ENCODE peak calls at places on chromosomes 3 and 15, in nine cellular contexts. One of them, this sample, is unnamed.
A peak's percentile ranks its signal among the peaks of the same experiment; 100 is the strongest.

GRCh38 chr3:134428396-134428795 is 54.1 kb upstream of the AMOTL2 start:
- DNase-seq in kidney: no peak
- DNase-seq in Calu3: no peak
- DNase-seq in esophagus muscularis mucosa: no peak
- DNase-seq in GM13977: no peak
- DNase-seq in AG09319: no peak
- DNase-seq in cardiac fibroblast: no peak
- DNase-seq in endothelial cell: no peak
- DNase-seq in bronchial epithelial cell: no peak
- DNase-seq in this sample: no peak

GRCh38 chr3:172260381-172260780 is 187.9 kb downstream of the GHSR start:
- DNase-seq in kidney: no peak
- DNase-seq in Calu3: peak; percentile 82
- DNase-seq in esophagus muscularis mucosa: no peak
- DNase-seq in GM13977: no peak
- DNase-seq in AG09319: no peak
- DNase-seq in cardiac fibroblast: peak; percentile 47
- DNase-seq in endothelial cell: no peak
- DNase-seq in bronchial epithelial cell: peak; percentile 50
- DNase-seq in this sample: no peak

GRCh38 chr3:57512174-57512573 is 32.0 kb downstream of the DNAH12 start:
- DNase-seq in kidney: no peak
- DNase-seq in Calu3: no peak
- DNase-seq in esophagus muscularis mucosa: no peak
- DNase-seq in GM13977: no peak
- DNase-seq in AG09319: no peak
- DNase-seq in cardiac fibroblast: peak; percentile 21
- DNase-seq in endothelial cell: no peak
- DNase-seq in bronchial epithelial cell: no peak
- DNase-seq in this sample: no peak

GRCh38 chr3:64078966-64079365 is 55.7 kb upstream of the PSMD6 start:
- DNase-seq in kidney: no peak
- DNase-seq in Calu3: no peak
- DNase-seq in esophagus muscularis mucosa: no peak
- DNase-seq in GM13977: no peak
- DNase-seq in AG09319: no peak
- DNase-seq in cardiac fibroblast: no peak
- DNase-seq in endothelial cell: no peak
- DNase-seq in bronchial epithelial cell: no peak
- DNase-seq in this sample: no peak

GRCh38 chr15:63246691-63247464 is 30.5 kb upstream of the APH1B start:
- DNase-seq in kidney: no peak
- DNase-seq in Calu3: no peak
- DNase-seq in esophagus muscularis mucosa: no peak
- DNase-seq in GM13977: no peak
- DNase-seq in AG09319: peak; percentile 73
- DNase-seq in cardiac fibroblast: peak; percentile 85
- DNase-seq in endothelial cell: no peak
- DNase-seq in bronchial epithelial cell: peak; percentile 93
- DNase-seq in this sample: no peak

GRCh38 chr3:194224536-194224935 is 88.6 kb downstream of the HES1 start:
- DNase-seq in kidney: no peak
- DNase-seq in Calu3: no peak
- DNase-seq in esophagus muscularis mucosa: no peak
- DNase-seq in GM13977: no peak
- DNase-seq in AG09319: no peak
- DNase-seq in cardiac fibroblast: peak; percentile 18
- DNase-seq in endothelial cell: no peak
- DNase-seq in bronchial epithelial cell: no peak
- DNase-seq in this sample: no peak

GRCh38 chr3:112582242-112582874 is 20.5 kb downstream of the SLC35A5 start:
- DNase-seq in kidney: no peak
- DNase-seq in Calu3: peak; percentile 40
- DNase-seq in esophagus muscularis mucosa: no peak
- DNase-seq in GM13977: no peak
- DNase-seq in AG09319: no peak
- DNase-seq in cardiac fibroblast: peak; percentile 87
- DNase-seq in endothelial cell: peak; percentile 44
- DNase-seq in bronchial epithelial cell: peak; percentile 58
- DNase-seq in this sample: no peak

GRCh38 chr3:169148448-169149348 is 514.8 kb downstream of the MECOM start:
- DNase-seq in kidney: no peak
- DNase-seq in Calu3: peak; percentile 41
- DNase-seq in esophagus muscularis mucosa: no peak
- DNase-seq in GM13977: no peak
- DNase-seq in AG09319: no peak
- DNase-seq in cardiac fibroblast: peak; percentile 52
- DNase-seq in endothelial cell: no peak
- DNase-seq in bronchial epithelial cell: peak; percentile 39
- DNase-seq in this sample: no peak

GRCh38 chr3:152319256-152319655 is 50.5 kb downstream of the MBNL1 start:
- DNase-seq in kidney: no peak
- DNase-seq in Calu3: no peak
- DNase-seq in esophagus muscularis mucosa: no peak
- DNase-seq in GM13977: no peak
- DNase-seq in AG09319: no peak
- DNase-seq in cardiac fibroblast: no peak
- DNase-seq in endothelial cell: no peak
- DNase-seq in bronchial epithelial cell: no peak
- DNase-seq in this sample: no peak

DNA sequence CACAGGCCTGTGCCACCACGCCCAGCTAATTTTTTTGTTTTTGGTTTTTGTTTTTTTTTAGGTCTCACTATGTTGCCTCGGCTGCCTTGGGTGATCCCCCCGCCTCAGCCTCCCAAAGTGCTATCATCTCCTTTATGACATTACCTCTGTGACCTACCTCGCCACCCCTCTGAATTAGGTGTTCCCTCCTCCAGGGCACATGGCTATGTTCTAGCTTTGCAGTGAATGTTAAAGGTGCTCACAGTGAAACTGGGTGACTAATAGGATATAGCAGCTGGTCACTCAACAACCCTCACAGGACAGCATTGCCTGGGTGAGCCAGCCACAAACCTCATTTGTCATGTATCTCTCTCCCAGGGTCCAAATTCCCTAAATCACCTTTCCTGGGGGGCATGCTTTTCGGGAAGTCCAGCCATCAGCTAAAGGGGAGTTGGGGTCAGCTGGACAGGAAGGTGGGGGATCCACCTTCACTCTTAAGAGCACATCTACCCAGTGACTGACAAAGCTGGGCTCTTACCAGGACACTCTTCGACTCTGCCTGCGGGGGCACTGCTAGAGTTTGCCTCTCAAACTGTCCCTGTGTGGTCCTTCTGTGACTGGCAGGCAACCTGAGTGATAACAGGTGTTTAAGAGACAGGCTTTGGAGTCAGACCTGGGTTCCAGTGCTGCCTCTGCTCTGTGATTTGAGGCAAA is 1.6 kb upstream of the TTLL3 start:
- DNase-seq in kidney: no peak
- DNase-seq in Calu3: peak; percentile 55
- DNase-seq in esophagus muscularis mucosa: no peak
- DNase-seq in GM13977: peak; percentile 57
- DNase-seq in AG09319: no peak
- DNase-seq in cardiac fibroblast: peak; percentile 23
- DNase-seq in endothelial cell: peak; percentile 27
- DNase-seq in bronchial epithelial cell: peak; percentile 62
- DNase-seq in this sample: peak; percentile 21
- TF ChIP-seq CTCF in kidney: no peak
- TF ChIP-seq CTCF in Calu3: no peak
- TF ChIP-seq CTCF in esophagus muscularis mucosa: peak; percentile 4
- TF ChIP-seq CTCF in GM13977: no peak
- TF ChIP-seq CTCF in AG09319: peak; percentile 28
- TF ChIP-seq CTCF in cardiac fibroblast: peak; percentile 31
- TF ChIP-seq CTCF in endothelial cell: no peak
- TF ChIP-seq CTCF in bronchial epithelial cell: peak; percentile 22
- TF ChIP-seq CTCF in this sample: no peak

GRCh38 chr3:25911525-25912295 is 121.8 kb downstream of the OXSM start:
- DNase-seq in kidney: no peak
- DNase-seq in Calu3: no peak
- DNase-seq in esophagus muscularis mucosa: no peak
- DNase-seq in GM13977: no peak
- DNase-seq in AG09319: no peak
- DNase-seq in cardiac fibroblast: no peak
- DNase-seq in endothelial cell: no peak
- DNase-seq in bronchial epithelial cell: no peak
- DNase-seq in this sample: no peak

GRCh38 chr3:25913179-25913578 is 123.3 kb downstream of the OXSM start:
- DNase-seq in kidney: no peak
- DNase-seq in Calu3: no peak
- DNase-seq in esophagus muscularis mucosa: no peak
- DNase-seq in GM13977: no peak
- DNase-seq in AG09319: no peak
- DNase-seq in cardiac fibroblast: no peak
- DNase-seq in endothelial cell: no peak
- DNase-seq in bronchial epithelial cell: no peak
- DNase-seq in this sample: no peak

GRCh38 chr3:25915673-25916072 is 125.8 kb downstream of the OXSM start:
- DNase-seq in kidney: no peak
- DNase-seq in Calu3: no peak
- DNase-seq in esophagus muscularis mucosa: no peak
- DNase-seq in GM13977: no peak
- DNase-seq in AG09319: no peak
- DNase-seq in cardiac fibroblast: no peak
- DNase-seq in endothelial cell: no peak
- DNase-seq in bronchial epithelial cell: peak; percentile 31
- DNase-seq in this sample: no peak

GRCh38 chr3:25910997-25911396 is 121.1 kb downstream of the OXSM start:
- DNase-seq in kidney: no peak
- DNase-seq in Calu3: peak; percentile 7
- DNase-seq in esophagus muscularis mucosa: no peak
- DNase-seq in GM13977: no peak
- DNase-seq in AG09319: no peak
- DNase-seq in cardiac fibroblast: peak; percentile 10
- DNase-seq in endothelial cell: no peak
- DNase-seq in bronchial epithelial cell: peak; percentile 23
- DNase-seq in this sample: no peak

DNA sequence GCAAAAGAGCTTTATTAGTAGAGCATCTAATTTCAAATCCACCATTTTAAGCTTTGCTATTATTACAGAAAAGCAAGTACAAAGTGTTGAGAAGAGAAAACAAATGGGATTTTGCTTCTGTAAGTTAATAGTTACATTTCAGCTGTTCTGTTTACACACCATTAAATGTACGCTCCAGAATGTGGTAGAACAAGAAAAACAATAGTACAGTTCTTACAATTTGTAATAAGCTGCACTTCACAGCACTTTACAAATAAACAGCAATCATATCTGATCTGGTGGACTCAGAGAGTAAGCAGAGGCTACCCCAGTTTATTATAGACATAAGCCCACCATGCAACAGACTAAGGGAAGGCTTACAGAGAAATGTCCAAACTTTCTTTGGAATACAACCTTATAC is 126.4 kb downstream of the OXSM start:
- DNase-seq in kidney: no peak
- DNase-seq in Calu3: no peak
- DNase-seq in esophagus muscularis mucosa: no peak
- DNase-seq in GM13977: no peak
- DNase-seq in AG09319: no peak
- DNase-seq in cardiac fibroblast: no peak
- DNase-seq in endothelial cell: no peak
- DNase-seq in bronchial epithelial cell: peak; percentile 15
- DNase-seq in this sample: no peak
- TF ChIP-seq CTCF in kidney: no peak
- TF ChIP-seq CTCF in Calu3: no peak
- TF ChIP-seq CTCF in esophagus muscularis mucosa: no peak
- TF ChIP-seq CTCF in GM13977: no peak
- TF ChIP-seq CTCF in AG09319: no peak
- TF ChIP-seq CTCF in cardiac fibroblast: no peak
- TF ChIP-seq CTCF in endothelial cell: no peak
- TF ChIP-seq CTCF in bronchial epithelial cell: no peak
- TF ChIP-seq CTCF in this sample: no peak

GRCh38 chr3:30694148-30694547 is 87.7 kb downstream of the TGFBR2 start:
- DNase-seq in kidney: no peak
- DNase-seq in Calu3: no peak
- DNase-seq in esophagus muscularis mucosa: no peak
- DNase-seq in GM13977: no peak
- DNase-seq in AG09319: no peak
- DNase-seq in cardiac fibroblast: no peak
- DNase-seq in endothelial cell: no peak
- DNase-seq in bronchial epithelial cell: no peak
- DNase-seq in this sample: no peak
- TF ChIP-seq CTCF in kidney: no peak
- TF ChIP-seq CTCF in Calu3: no peak
- TF ChIP-seq CTCF in esophagus muscularis mucosa: no peak
- TF ChIP-seq CTCF in GM13977: no peak
- TF ChIP-seq CTCF in AG09319: no peak
- TF ChIP-seq CTCF in cardiac fibroblast: no peak
- TF ChIP-seq CTCF in endothelial cell: no peak
- TF ChIP-seq CTCF in bronchial epithelial cell: no peak
- TF ChIP-seq CTCF in this sample: no peak

DNA sequence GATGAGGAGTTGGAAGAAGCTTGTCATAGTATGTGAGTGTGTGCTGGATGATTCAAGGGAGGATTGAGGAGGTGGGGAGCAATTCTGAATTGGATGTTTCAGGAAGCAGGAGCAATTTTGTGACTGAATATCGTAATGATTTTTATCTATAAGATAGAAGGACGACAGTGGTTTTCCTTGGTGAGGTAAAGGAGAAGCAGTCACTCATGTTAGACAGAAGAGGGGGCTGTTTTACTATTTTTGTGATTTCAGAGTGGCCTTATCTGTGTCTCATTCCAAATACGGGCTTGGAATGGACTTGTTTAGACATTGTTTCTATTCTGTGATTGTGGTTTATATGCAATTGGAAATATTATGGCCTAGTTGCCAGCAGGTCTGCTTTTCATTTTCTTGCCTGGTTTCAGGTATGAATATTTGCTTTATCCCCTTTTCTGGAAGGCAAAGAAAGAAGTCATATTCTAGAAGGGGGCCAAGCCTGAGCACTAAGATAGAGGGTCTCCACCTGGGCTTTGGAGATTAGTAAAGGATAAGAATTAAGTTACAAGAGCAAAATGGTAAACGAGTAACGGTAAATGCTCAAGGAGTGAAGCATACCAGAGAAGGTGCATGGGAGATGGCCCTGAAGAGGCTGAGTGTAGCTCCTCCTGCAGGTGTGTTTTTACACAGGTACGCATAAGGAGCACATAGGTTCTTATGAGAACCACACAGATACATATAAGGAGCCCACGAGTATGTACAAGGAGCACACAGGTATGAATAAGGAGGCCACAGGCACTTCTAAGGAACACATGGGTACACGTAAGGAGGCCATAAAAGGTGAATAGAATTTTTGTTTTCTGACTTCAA is 124.6 kb upstream of the KCNAB1 start:
- DNase-seq in kidney: no peak
- DNase-seq in Calu3: no peak
- DNase-seq in esophagus muscularis mucosa: no peak
- DNase-seq in GM13977: peak; percentile 20
- DNase-seq in AG09319: peak; percentile 30
- DNase-seq in cardiac fibroblast: peak; percentile 80
- DNase-seq in endothelial cell: no peak
- DNase-seq in bronchial epithelial cell: peak; percentile 62
- DNase-seq in this sample: peak; percentile 25
- TF ChIP-seq CTCF in kidney: peak; percentile 21
- TF ChIP-seq CTCF in Calu3: peak; percentile 36
- TF ChIP-seq CTCF in esophagus muscularis mucosa: peak; percentile 43
- TF ChIP-seq CTCF in GM13977: peak; percentile 34
- TF ChIP-seq CTCF in AG09319: peak; percentile 59
- TF ChIP-seq CTCF in cardiac fibroblast: peak; percentile 59
- TF ChIP-seq CTCF in endothelial cell: peak; percentile 45
- TF ChIP-seq CTCF in bronchial epithelial cell: peak; percentile 58
- TF ChIP-seq CTCF in this sample: peak; percentile 35

This sample was measured in HFF-Myc.